ENCODE peak calls at places on chromosomes 16 and 17, in four cellular contexts. One of them, this sample, is unnamed. For H3K27me3, the result is how much of the 10 kb centered on the place peaks cover.

GRCh38 chr17:7839890-7840260 is 5.9 kb downstream of the KDM6B start:
- DNase-seq in endothelial cell of umbilical vein: no peak
- DNase-seq in HepG2: peak
- DNase-seq in HCT116: no peak
- DNase-seq in this sample: peak

GRCh38 chr17:5610956-5611355 is 26.6 kb upstream of the NLRP1 start:
- DNase-seq in endothelial cell of umbilical vein: no peak
- DNase-seq in HepG2: no peak
- DNase-seq in HCT116: no peak
- DNase-seq in this sample: no peak

GRCh38 chr17:193841-194806 is 12.7 kb upstream of the DOC2B start:
- DNase-seq in endothelial cell of umbilical vein: no peak
- DNase-seq in HepG2: peak
- DNase-seq in HCT116: no peak
- DNase-seq in this sample: no peak

GRCh38 chr17:66451188-66452149 is 149.1 kb downstream of the PRKCA start:
- DNase-seq in endothelial cell of umbilical vein: no peak
- DNase-seq in HepG2: peak
- DNase-seq in HCT116: no peak
- DNase-seq in this sample: no peak

GRCh38 chr17:58084317-58084981 is 1.2 kb downstream of the DYNLL2 start:
- DNase-seq in endothelial cell of umbilical vein: peak
- DNase-seq in HepG2: peak
- DNase-seq in HCT116: peak
- DNase-seq in this sample: no peak

GRCh38 chr17:1060991-1061390 is 64.1 kb downstream of the TIMM22 start:
- DNase-seq in endothelial cell of umbilical vein: peak
- DNase-seq in HepG2: no peak
- DNase-seq in HCT116: peak
- DNase-seq in this sample: peak

GRCh38 chr16:20868890-20869289 is 31.3 kb downstream of the DCUN1D3 start:
- DNase-seq in endothelial cell of umbilical vein: peak
- DNase-seq in HepG2: peak
- DNase-seq in HCT116: no peak
- DNase-seq in this sample: peak

GRCh38 chr17:21419299-21420239 is 43.4 kb downstream of the KCNJ12 start:
- DNase-seq in endothelial cell of umbilical vein: no peak
- DNase-seq in HepG2: no peak
- DNase-seq in HCT116: no peak
- DNase-seq in this sample: no peak

GRCh38 chr17:78879679-78880186 is 23.3 kb downstream of the CEP295NL start:
- DNase-seq in endothelial cell of umbilical vein: peak
- DNase-seq in HepG2: no peak
- DNase-seq in HCT116: no peak
- DNase-seq in this sample: peak

GRCh38 chr16:8655184-8655717 is 19.2 kb upstream of the ABAT start:
- DNase-seq in endothelial cell of umbilical vein: peak
- DNase-seq in HepG2: peak
- DNase-seq in HCT116: no peak
- DNase-seq in this sample: peak

GRCh38 chr17:76246080-76247066 is 6.1 kb upstream of the RNF157 start:
- DNase-seq in endothelial cell of umbilical vein: no peak
- DNase-seq in HepG2: peak
- DNase-seq in HCT116: no peak
- DNase-seq in this sample: peak

GRCh38 chr16:70571623-70572022 is 48.0 kb downstream of the SF3B3 start:
- DNase-seq in endothelial cell of umbilical vein: no peak
- DNase-seq in HepG2: no peak
- DNase-seq in HCT116: no peak
- DNase-seq in this sample: no peak

GRCh38 chr16:70412385-70412784 is 26.5 kb downstream of the ST3GAL2 start:
- DNase-seq in endothelial cell of umbilical vein: no peak
- DNase-seq in HepG2: no peak
- DNase-seq in HCT116: no peak
- DNase-seq in this sample: no peak

GRCh38 chr17:70239391-70239826 is 70.1 kb downstream of the KCNJ2 start:
- DNase-seq in endothelial cell of umbilical vein: peak
- DNase-seq in HepG2: no peak
- DNase-seq in HCT116: no peak
- DNase-seq in this sample: no peak

GRCh38 chr17:3647769-3648540 is 11.4 kb downstream of the CTNS start:
- DNase-seq in endothelial cell of umbilical vein: peak
- DNase-seq in HepG2: peak
- DNase-seq in HCT116: peak
- DNase-seq in this sample: peak

GRCh38 chr16:57473906-57474305 is 11.4 kb downstream of the POLR2C start:
- DNase-seq in endothelial cell of umbilical vein: no peak
- DNase-seq in HepG2: no peak
- DNase-seq in HCT116: no peak
- DNase-seq in this sample: no peak

GRCh38 chr16:57473176-57473840 is 10.8 kb downstream of the POLR2C start:
- DNase-seq in endothelial cell of umbilical vein: no peak
- DNase-seq in HepG2: no peak
- DNase-seq in HCT116: no peak
- DNase-seq in this sample: no peak

GRCh38 chr16:57471852-57472664 is 9.6 kb downstream of the POLR2C start:
- DNase-seq in endothelial cell of umbilical vein: no peak
- DNase-seq in HepG2: peak
- DNase-seq in HCT116: no peak
- DNase-seq in this sample: no peak

GRCh38 chr16:57471209-57471608 is 8.7 kb downstream of the POLR2C start:
- DNase-seq in endothelial cell of umbilical vein: no peak
- DNase-seq in HepG2: no peak
- DNase-seq in HCT116: no peak
- DNase-seq in this sample: no peak

DNA sequence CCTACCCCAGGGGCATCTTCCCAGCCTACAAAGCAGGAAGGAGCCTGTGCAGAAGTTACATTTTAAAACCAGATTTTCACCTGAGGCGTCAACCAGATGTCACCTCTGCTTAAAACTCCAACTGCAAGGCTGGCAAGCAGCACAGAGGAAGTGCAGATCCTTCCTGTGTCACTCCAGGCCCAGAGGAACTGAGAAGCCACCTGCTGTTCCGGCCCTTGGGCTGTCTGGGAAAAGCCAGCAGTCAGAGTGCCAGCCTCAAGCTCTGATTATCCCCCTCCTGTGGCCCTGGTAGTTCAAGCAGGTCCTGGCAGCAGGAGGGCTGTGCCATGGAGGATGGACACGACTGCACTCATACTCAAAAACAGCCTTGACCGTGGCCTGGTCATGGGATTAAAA is 10.2 kb downstream of the POLR2C start:
- DNase-seq in endothelial cell of umbilical vein: no peak
- DNase-seq in HepG2: no peak
- DNase-seq in HCT116: no peak
- DNase-seq in this sample: no peak
- H3K9ac ChIP-seq in endothelial cell of umbilical vein: no peak
- H3K9ac ChIP-seq in HepG2: peak
- H3K9ac ChIP-seq in HCT116: no peak
- H3K9ac ChIP-seq in this sample: no peak

GRCh38 chr17:48592097-48592496 is 1.5 kb downstream of the HOXB5 start:
- DNase-seq in endothelial cell of umbilical vein: no peak
- DNase-seq in HepG2: no peak
- DNase-seq in HCT116: no peak
- DNase-seq in this sample: peak
- H3K27me3 ChIP-seq in endothelial cell of umbilical vein: under half
- H3K27me3 ChIP-seq in HepG2: half or more
- H3K27me3 ChIP-seq in HCT116: under half
- H3K27me3 ChIP-seq in this sample: under half

GRCh38 chr16:54931041-54931756 is 534 bp downstream of the IRX5 start:
- DNase-seq in endothelial cell of umbilical vein: peak
- DNase-seq in HepG2: no peak
- DNase-seq in HCT116: no peak
- DNase-seq in this sample: no peak

GRCh38 chr16:54930034-54930938 is at the start of gene IRX5:
- DNase-seq in endothelial cell of umbilical vein: peak
- DNase-seq in HepG2: no peak
- DNase-seq in HCT116: peak
- DNase-seq in this sample: peak

GRCh38 chr16:54928016-54928356 is 2.7 kb upstream of the IRX5 start:
- DNase-seq in endothelial cell of umbilical vein: peak
- DNase-seq in HepG2: no peak
- DNase-seq in HCT116: no peak
- DNase-seq in this sample: no peak

GRCh38 chr16:54928421-54929089 is 2.1 kb upstream of the IRX5 start:
- DNase-seq in endothelial cell of umbilical vein: peak
- DNase-seq in HepG2: no peak
- DNase-seq in HCT116: no peak
- DNase-seq in this sample: no peak

GRCh38 chr16:54929090-54930033 is 1.3 kb upstream of the IRX5 start:
- DNase-seq in endothelial cell of umbilical vein: peak
- DNase-seq in HepG2: no peak
- DNase-seq in HCT116: peak
- DNase-seq in this sample: peak
- TF ChIP-seq POLR2A in endothelial cell of umbilical vein: no peak
- TF ChIP-seq POLR2A in HepG2: no peak
- TF ChIP-seq POLR2A in HCT116: no peak
- TF ChIP-seq POLR2A in this sample: no peak

GRCh38 chr16:14510581-14510938 is 119.5 kb downstream of the PARN start:
- DNase-seq in endothelial cell of umbilical vein: no peak
- DNase-seq in HepG2: no peak
- DNase-seq in HCT116: no peak
- DNase-seq in this sample: no peak
- H3K9ac ChIP-seq in endothelial cell of umbilical vein: no peak
- H3K9ac ChIP-seq in HepG2: peak
- H3K9ac ChIP-seq in HCT116: no peak
- H3K9ac ChIP-seq in this sample: no peak

GRCh38 chr16:89197033-89197632 is 3.2 kb downstream of the SLC22A31 start:
- DNase-seq in endothelial cell of umbilical vein: no peak
- DNase-seq in HepG2: no peak
- DNase-seq in HCT116: no peak
- DNase-seq in this sample: no peak

GRCh38 chr16:89197633-89198416 is 2.5 kb downstream of the SLC22A31 start:
- DNase-seq in endothelial cell of umbilical vein: no peak
- DNase-seq in HepG2: peak
- DNase-seq in HCT116: no peak
- DNase-seq in this sample: no peak

GRCh38 chr16:89200124-89200849 is at the start of gene SLC22A31:
- DNase-seq in endothelial cell of umbilical vein: no peak
- DNase-seq in HepG2: peak
- DNase-seq in HCT116: no peak
- DNase-seq in this sample: no peak

GRCh38 chr16:89199241-89200123 is 855 bp downstream of the SLC22A31 start:
- DNase-seq in endothelial cell of umbilical vein: no peak
- DNase-seq in HepG2: no peak
- DNase-seq in HCT116: no peak
- DNase-seq in this sample: no peak

DNA sequence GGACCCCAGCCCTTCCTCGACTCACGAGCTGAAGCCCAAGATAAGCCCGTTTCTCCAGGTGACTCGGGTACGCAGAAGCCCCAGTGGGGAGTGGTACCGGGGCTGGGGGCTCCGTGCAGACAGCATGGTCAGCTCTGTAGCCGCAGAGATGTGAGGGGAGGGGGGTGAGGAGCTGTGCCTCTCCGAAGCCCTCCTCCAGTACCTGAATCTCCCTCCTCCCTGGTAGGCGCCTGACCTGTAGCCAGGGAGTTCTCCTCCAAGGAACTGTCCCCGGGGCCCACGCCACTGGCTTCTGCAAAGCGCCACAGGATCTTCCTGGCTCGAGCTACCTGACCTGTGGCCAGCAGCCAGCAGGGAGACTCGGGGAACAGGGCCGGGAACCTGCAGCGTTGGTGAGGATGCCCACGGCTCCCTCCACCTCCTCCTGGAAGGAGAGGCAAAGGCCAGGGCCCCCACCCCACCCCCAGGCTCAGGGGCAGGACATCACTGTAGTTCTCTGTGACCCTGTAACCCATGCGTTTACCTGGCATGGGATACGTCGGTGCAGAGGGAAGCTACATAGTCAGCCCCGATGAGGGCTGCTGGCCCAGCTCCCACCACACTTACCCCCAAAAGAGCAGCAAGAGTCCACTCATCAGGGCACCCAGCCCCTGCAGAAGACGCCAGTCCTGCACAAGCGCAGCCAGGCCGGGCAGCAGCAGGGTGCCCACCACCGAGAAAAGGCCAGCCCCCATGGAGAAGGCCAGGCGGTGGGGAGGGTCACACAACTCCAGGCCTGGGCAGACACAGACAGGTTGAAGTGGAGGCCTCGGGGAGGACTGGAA is 1.7 kb downstream of the SLC22A31 start:
- DNase-seq in endothelial cell of umbilical vein: no peak
- DNase-seq in HepG2: no peak
- DNase-seq in HCT116: no peak
- DNase-seq in this sample: no peak
- H3K27me3 ChIP-seq in endothelial cell of umbilical vein: under half
- H3K27me3 ChIP-seq in HepG2: under half
- H3K27me3 ChIP-seq in HCT116: under half
- H3K27me3 ChIP-seq in this sample: under half

GRCh38 chr17:29241015-29241963 is 5.4 kb upstream of the CRYBA1 start:
- DNase-seq in endothelial cell of umbilical vein: peak
- DNase-seq in HepG2: peak
- DNase-seq in HCT116: peak
- DNase-seq in this sample: peak

GRCh38 chr17:29240477-29240876 is 6.2 kb upstream of the CRYBA1 start:
- DNase-seq in endothelial cell of umbilical vein: no peak
- DNase-seq in HepG2: no peak
- DNase-seq in HCT116: no peak
- DNase-seq in this sample: peak

GRCh38 chr17:29235904-29236303 is 10.8 kb upstream of the CRYBA1 start:
- DNase-seq in endothelial cell of umbilical vein: no peak
- DNase-seq in HepG2: no peak
- DNase-seq in HCT116: no peak
- DNase-seq in this sample: no peak

GRCh38 chr17:29237476-29238132 is 9.1 kb upstream of the CRYBA1 start:
- DNase-seq in endothelial cell of umbilical vein: no peak
- DNase-seq in HepG2: no peak
- DNase-seq in HCT116: peak
- DNase-seq in this sample: peak

GRCh38 chr17:29238133-29238850 is 8.4 kb upstream of the CRYBA1 start:
- DNase-seq in endothelial cell of umbilical vein: no peak
- DNase-seq in HepG2: no peak
- DNase-seq in HCT116: no peak
- DNase-seq in this sample: peak
- TF ChIP-seq POLR2A in endothelial cell of umbilical vein: no peak
- TF ChIP-seq POLR2A in HepG2: no peak
- TF ChIP-seq POLR2A in HCT116: no peak
- TF ChIP-seq POLR2A in this sample: no peak

GRCh38 chr17:12712415-12712814 is 46.7 kb downstream of the MYOCD start:
- DNase-seq in endothelial cell of umbilical vein: no peak
- DNase-seq in HepG2: no peak
- DNase-seq in HCT116: no peak
- DNase-seq in this sample: no peak

GRCh38 chr17:12712941-12713340 is 47.3 kb downstream of the MYOCD start:
- DNase-seq in endothelial cell of umbilical vein: no peak
- DNase-seq in HepG2: no peak
- DNase-seq in HCT116: no peak
- DNase-seq in this sample: no peak

GRCh38 chr17:12709063-12709462 is 43.4 kb downstream of the MYOCD start:
- DNase-seq in endothelial cell of umbilical vein: no peak
- DNase-seq in HepG2: no peak
- DNase-seq in HCT116: no peak
- DNase-seq in this sample: peak
- H3K9ac ChIP-seq in endothelial cell of umbilical vein: no peak
- H3K9ac ChIP-seq in HepG2: no peak
- H3K9ac ChIP-seq in HCT116: no peak
- H3K9ac ChIP-seq in this sample: no peak

GRCh38 chr17:2379489-2380224 is 21.2 kb downstream of the MNT start:
- DNase-seq in endothelial cell of umbilical vein: no peak
- DNase-seq in HepG2: no peak
- DNase-seq in HCT116: no peak
- DNase-seq in this sample: no peak
- H3K27me3 ChIP-seq in endothelial cell of umbilical vein: under half
- H3K27me3 ChIP-seq in HepG2: under half
- H3K27me3 ChIP-seq in HCT116: under half
- H3K27me3 ChIP-seq in this sample: under half